ENCODE peak calls at places on chromosome 7, in four cellular contexts. X is K562, V is A549, G is IMR-90. K is an unnamed sample.

GRCh38 chr7:128872394-128872824 is 9.8 kb downstream of the ATP6V1F start:
- DNase-seq in X (peak; percentile 64), V (no peak), G (no peak), K (no peak)

GRCh38 chr7:2527505-2528464 is 8.2 kb downstream of the LFNG start:
- DNase-seq in X (peak; percentile 82), V (peak; percentile 71), G (peak; percentile 66), K (no peak)

GRCh38 chr7:158245724-158246041 is 341.9 kb downstream of the PTPRN2 start:
- DNase-seq in X (no peak), V (no peak), G (no peak), K (no peak)

GRCh38 chr7:74466196-74466813 is 12.6 kb downstream of the GTF2IRD1 start:
- DNase-seq in X (no peak), V (no peak), G (no peak), K (no peak)

GRCh38 chr7:2180081-2180480 is 52.7 kb downstream of the MAD1L1 start:
- DNase-seq in X (no peak), V (no peak), G (no peak), K (no peak)

GRCh38 chr7:96314402-96315108 is 7.3 kb downstream of the SLC25A13 start:
- DNase-seq in X (no peak), V (no peak), G (peak; percentile 8), K (no peak)

GRCh38 chr7:136062625-136063336 is 85.6 kb upstream of the MTPN start:
- DNase-seq in X (no peak), V (no peak), G (no peak), K (no peak)

GRCh38 chr7:84105582-84105981 is 89.0 kb downstream of the SEMA3A start:
- DNase-seq in X (no peak), V (no peak), G (peak; percentile 61), K (no peak)

GRCh38 chr7:152704796-152705384 is 28.9 kb upstream of the XRCC2 start:
- DNase-seq in X (no peak), V (no peak), G (no peak), K (no peak)

GRCh38 chr7:21299766-21300165 is 128.1 kb upstream of the SP4 start:
- DNase-seq in X (no peak), V (no peak), G (no peak), K (no peak)

GRCh38 chr7:2873146-2873545 is 29.0 kb upstream of the GNA12 start:
- DNase-seq in X (peak; percentile 8), V (no peak), G (no peak), K (peak; percentile 34)

GRCh38 chr7:78323118-78323517 is 524.5 kb downstream of the PHTF2 start:
- DNase-seq in X (no peak), V (no peak), G (no peak), K (no peak)

GRCh38 chr7:66409493-66409892 is 204.4 kb downstream of the TPST1 start:
- DNase-seq in X (no peak), V (no peak), G (no peak), K (no peak)

GRCh38 chr7:30367561-30367960 is 83.2 kb downstream of the ZNRF2 start:
- DNase-seq in X (no peak), V (no peak), G (no peak), K (no peak)

GRCh38 chr7:110502893-110503465 is 587.9 kb upstream of the LRRN3 start:
- DNase-seq in X (no peak), V (no peak), G (peak; percentile 79), K (no peak)

GRCh38 chr7:19117081-19117869 is at the start of gene TWIST1:
- DNase-seq in X (no peak), V (peak; percentile 22), G (peak; percentile 94), K (peak; percentile 96)

GRCh38 chr7:33981221-33981620 is 75.9 kb downstream of the BMPER start:
- DNase-seq in X (no peak), V (no peak), G (peak; percentile 15), K (no peak)

GRCh38 chr7:43658718-43659548 is 70.4 kb downstream of the COA1 start:
- DNase-seq in X (no peak), V (no peak), G (peak; percentile 93), K (no peak)

GRCh38 chr7:40810274-40810673 is 675.5 kb downstream of the SUGCT start:
- DNase-seq in X (no peak), V (no peak), G (no peak), K (no peak)

GRCh38 chr7:44112231-44112996 is 8.3 kb downstream of the AEBP1 start:
- DNase-seq in X (peak; percentile 74), V (no peak), G (no peak), K (peak; percentile 50)

GRCh38 chr7:42572046-42572445 is 335.0 kb upstream of the GLI3 start:
- DNase-seq in X (no peak), V (no peak), G (no peak), K (no peak)

GRCh38 chr7:42575161-42575560 is 336.7 kb downstream of the C7orf25 start:
- DNase-seq in X (no peak), V (no peak), G (no peak), K (no peak)

GRCh38 chr7:42572561-42572960 is 335.6 kb upstream of the GLI3 start:
- DNase-seq in X (no peak), V (no peak), G (no peak), K (no peak)

GRCh38 chr7:42574693-42575084 is 337.2 kb downstream of the C7orf25 start:
- DNase-seq in X (no peak), V (no peak), G (no peak), K (no peak)

DNA sequence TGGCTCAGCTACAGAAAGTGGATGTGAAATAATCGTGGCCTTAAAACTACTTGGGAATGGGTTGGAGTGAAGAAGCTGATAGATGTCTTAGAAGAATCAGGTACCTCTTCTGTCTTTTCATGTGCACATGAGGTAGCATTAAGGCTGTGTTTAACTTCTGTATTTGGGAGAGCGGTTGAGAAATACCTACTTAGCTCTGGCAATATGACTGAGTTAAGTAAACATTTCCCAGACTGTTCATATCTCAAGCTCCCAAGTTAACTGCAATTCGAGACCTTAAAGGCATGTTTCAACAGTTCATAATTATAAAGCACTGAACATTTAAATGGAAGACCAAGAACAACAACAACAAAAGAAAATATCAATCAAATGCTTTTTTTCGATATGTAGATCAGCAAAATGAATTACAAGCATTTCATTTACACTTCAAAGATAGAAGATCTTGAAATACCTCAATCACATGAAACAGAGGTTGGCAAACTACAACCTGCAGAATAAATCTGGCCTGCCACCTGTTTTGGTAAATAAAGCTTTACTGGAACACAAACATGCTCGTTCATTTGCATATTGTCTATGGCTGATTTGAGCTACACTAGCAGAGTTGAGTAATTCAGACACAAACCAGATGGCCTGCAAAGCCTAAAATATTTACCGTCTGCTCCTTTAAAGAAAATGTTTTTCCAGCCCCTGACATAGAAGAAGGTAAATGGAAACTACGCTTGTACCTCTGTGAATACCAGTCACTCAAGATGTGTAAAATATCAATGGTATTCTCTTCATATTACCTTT is 337.1 kb upstream of the GLI3 start:
- DNase-seq in X (no peak), V (no peak), G (peak; percentile 4), K (no peak)
- TF ChIP-seq RAD21 in X (no peak), V (no peak), G (no peak), K (no peak)

DNA sequence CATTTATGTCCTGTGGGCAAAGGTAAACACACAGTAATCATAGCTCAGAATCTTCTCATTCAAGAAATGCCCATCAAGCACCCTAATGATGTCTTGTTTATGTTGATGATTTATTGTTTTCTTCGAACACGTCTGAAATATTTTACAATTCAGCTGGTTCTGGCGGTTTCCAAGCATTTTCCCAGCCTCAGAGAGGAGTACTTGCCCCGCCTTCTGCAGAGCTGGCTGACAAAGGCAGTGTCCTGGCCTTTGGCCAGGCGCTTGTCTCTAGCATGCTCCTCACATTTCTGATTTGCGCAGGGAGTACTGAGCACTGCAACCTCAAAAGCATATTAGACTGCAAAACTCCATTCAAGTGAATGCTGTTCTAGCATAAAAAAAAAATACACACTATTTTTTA is 314.2 kb upstream of the GNAI1 start:
- DNase-seq in X (no peak), V (no peak), G (peak; percentile 85), K (peak; percentile 52)
- TF ChIP-seq RAD21 in X (no peak), V (no peak), G (no peak), K (peak; percentile 58)

GRCh38 chr7:55129409-55130078 is 110.7 kb downstream of the EGFR start:
- DNase-seq in X (no peak), V (peak; percentile 35), G (peak; percentile 79), K (no peak)

GRCh38 chr7:55127135-55127551 is 108.3 kb downstream of the EGFR start:
- DNase-seq in X (no peak), V (no peak), G (no peak), K (no peak)

GRCh38 chr7:55128693-55129394 is 110.0 kb downstream of the EGFR start:
- DNase-seq in X (no peak), V (no peak), G (peak; percentile 63), K (no peak)

GRCh38 chr7:55124989-55125875 is 106.4 kb downstream of the EGFR start:
- DNase-seq in X (no peak), V (no peak), G (no peak), K (peak; percentile 54)

GRCh38 chr7:55127622-55128081 is 108.8 kb downstream of the EGFR start:
- DNase-seq in X (no peak), V (no peak), G (peak; percentile 85), K (peak; percentile 41)
- TF ChIP-seq RAD21 in X (no peak), V (no peak), G (no peak), K (no peak)

GRCh38 chr7:75532639-75533038 is 40.5 kb downstream of the SPDYE5 start:
- DNase-seq in X (no peak), V (no peak), G (no peak), K (no peak)

GRCh38 chr7:75533926-75534325 is 41.8 kb downstream of the SPDYE5 start:
- DNase-seq in X (peak; percentile 6), V (no peak), G (no peak), K (no peak)

GRCh38 chr7:75536940-75537538 is 44.9 kb downstream of the SPDYE5 start:
- DNase-seq in X (no peak), V (no peak), G (no peak), K (no peak)

GRCh38 chr7:75536491-75536890 is 44.4 kb downstream of the SPDYE5 start:
- DNase-seq in X (no peak), V (no peak), G (no peak), K (no peak)

GRCh38 chr7:75534727-75535307 is 42.7 kb downstream of the SPDYE5 start:
- DNase-seq in X (peak; percentile 45), V (no peak), G (peak; percentile 85), K (no peak)
- TF ChIP-seq RAD21 in X (no peak), V (no peak), G (no peak), K (no peak)

GRCh38 chr7:82364048-82364447 is 79.5 kb downstream of the CACNA2D1 start:
- DNase-seq in X (no peak), V (no peak), G (no peak), K (no peak)

GRCh38 chr7:82360591-82361386 is 82.8 kb downstream of the CACNA2D1 start:
- DNase-seq in X (no peak), V (no peak), G (no peak), K (no peak)

GRCh38 chr7:82364671-82365070 is 78.9 kb downstream of the CACNA2D1 start:
- DNase-seq in X (no peak), V (no peak), G (no peak), K (no peak)

GRCh38 chr7:82359426-82359825 is 84.2 kb downstream of the CACNA2D1 start:
- DNase-seq in X (no peak), V (no peak), G (no peak), K (no peak)

DNA sequence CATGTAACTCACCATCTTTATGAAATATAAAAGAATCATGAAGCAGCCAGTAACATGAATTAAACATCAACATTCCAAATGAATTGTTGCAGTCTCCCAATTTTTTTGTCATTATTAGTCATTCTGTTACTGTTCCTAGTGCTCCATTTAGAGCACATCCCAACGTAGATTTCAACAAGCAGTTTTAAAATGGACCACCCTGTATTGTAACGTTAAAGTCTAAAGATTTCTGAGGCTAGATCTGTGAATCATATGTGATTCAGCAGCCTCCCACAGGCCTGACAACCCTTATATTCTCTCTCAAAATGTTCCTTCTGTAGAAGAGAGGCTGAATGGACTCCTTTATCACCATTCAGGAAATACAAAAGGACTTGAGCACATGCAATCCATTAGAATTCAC is 81.4 kb downstream of the CACNA2D1 start:
- DNase-seq in X (no peak), V (no peak), G (peak; percentile 86), K (no peak)
- TF ChIP-seq RAD21 in X (no peak), V (no peak), G (no peak), K (no peak)

GRCh38 chr7:144487906-144488305 is 84.4 kb upstream of the NOBOX start:
- DNase-seq in X (no peak), V (no peak), G (no peak), K (no peak)
- TF ChIP-seq RAD21 in X (no peak), V (no peak), G (no peak), K (no peak)

K was measured in SK-N-SH.